ENCODE peak calls at places on chromosomes 5 and 9, in four cellular contexts. T, A, J and V are unnamed samples.

GRCh38 chr5:132258102-132259060 is 885 bp downstream of the PDLIM4 start:
- DNase-seq in T (peak; percentile 14), A (no peak), J (no peak), V (no peak)

GRCh38 chr9:123537809-123538208 is 181.8 kb downstream of the CRB2 start:
- DNase-seq in T (no peak), A (no peak), J (no peak), V (no peak)

GRCh38 chr5:178532236-178532635 is 58.0 kb downstream of the COL23A1 start:
- DNase-seq in T (no peak), A (no peak), J (no peak), V (no peak)

GRCh38 chr5:1960595-1961303 is 78.0 kb upstream of the IRX4 start:
- DNase-seq in T (no peak), A (no peak), J (no peak), V (no peak)

GRCh38 chr5:58383459-58383858 is 76.4 kb downstream of the PLK2 start:
- DNase-seq in T (no peak), A (no peak), J (no peak), V (no peak)

GRCh38 chr9:133641861-133642595 is 5.9 kb downstream of the DBH start:
- DNase-seq in T (no peak), A (no peak), J (no peak), V (no peak)

GRCh38 chr5:140648132-140648432 is 453 bp downstream of the IK start:
- DNase-seq in T (no peak), A (no peak), J (no peak), V (no peak)

GRCh38 chr5:122972877-122973276 is 63.6 kb downstream of the PPIC start:
- DNase-seq in T (peak; percentile 39), A (no peak), J (no peak), V (no peak)

GRCh38 chr5:113682497-113683136 is 169.1 kb downstream of the YTHDC2 start:
- DNase-seq in T (peak; percentile 12), A (no peak), J (peak; percentile 40), V (no peak)

DNA sequence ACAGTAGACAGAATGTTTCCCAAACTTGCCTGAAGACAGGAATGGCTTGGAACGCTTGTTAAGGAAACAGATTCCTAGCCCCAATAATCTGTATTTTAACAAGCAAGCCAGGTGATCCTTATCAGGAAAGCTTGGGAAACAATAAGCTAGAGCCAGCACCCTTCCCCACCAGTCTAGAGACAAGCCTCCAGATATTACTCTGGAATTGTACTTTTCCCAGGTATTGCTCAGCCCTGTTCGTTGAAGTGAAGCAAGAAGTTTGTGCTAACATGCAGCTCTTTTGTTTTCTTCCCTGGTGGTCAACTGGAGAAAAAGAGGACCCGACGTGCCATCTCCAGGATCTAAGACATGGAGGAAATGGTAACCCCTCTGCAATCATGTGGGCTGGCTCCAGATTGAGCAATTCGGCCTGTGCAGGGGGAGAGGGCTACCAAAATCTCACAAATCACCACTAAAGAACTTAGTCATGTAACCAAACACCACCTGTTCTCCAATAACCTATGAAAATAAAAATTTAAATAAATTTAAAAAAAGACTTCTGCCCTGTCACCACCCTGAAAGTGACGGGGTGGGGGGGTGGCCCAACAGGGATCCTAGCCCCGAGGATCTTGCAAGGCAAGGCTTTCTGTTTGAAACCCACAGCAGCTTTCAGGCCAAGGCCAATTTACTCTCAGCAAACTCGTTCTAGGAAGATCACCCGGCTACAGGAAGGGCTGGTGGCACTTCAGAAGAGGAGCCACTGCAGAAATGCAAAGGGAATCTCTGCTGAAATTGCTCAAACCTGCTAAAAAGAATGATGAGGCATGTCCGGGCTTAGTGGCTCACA is 48.6 kb downstream of the SHB start:
- DNase-seq in T (no peak), A (no peak), J (no peak), V (no peak)
- H3K4me1 ChIP-seq in T (peaks cover 94% of the 10 kb centered on the region), A (peaks cover 89% of the 10 kb centered on the region), J (peaks cover 81% of the 10 kb centered on the region), V (peaks cover 100% of the 10 kb centered on the region)

GRCh38 chr5:64690417-64691151 is at the start of gene SHISAL2B:
- DNase-seq in T (no peak), A (no peak), J (peak; percentile 78), V (no peak)
- H3K4me3 ChIP-seq in T (peak within 1 kb of the TSS; percentile 64), A (peak within 1 kb of the TSS; percentile 29), J (peak within 1 kb of the TSS; percentile 68), V (peak within 1 kb of the TSS; percentile 49)

GRCh38 chr5:31728039-31728438 is 89.1 kb downstream of the PDZD2 start:
- DNase-seq in T (no peak), A (no peak), J (no peak), V (no peak)

GRCh38 chr5:31731016-31731415 is 92.1 kb downstream of the PDZD2 start:
- DNase-seq in T (no peak), A (no peak), J (no peak), V (no peak)

GRCh38 chr5:31731710-31732301 is 92.9 kb downstream of the PDZD2 start:
- DNase-seq in T (no peak), A (no peak), J (no peak), V (no peak)

GRCh38 chr5:31726952-31727351 is 88.0 kb downstream of the PDZD2 start:
- DNase-seq in T (no peak), A (no peak), J (no peak), V (no peak)

GRCh38 chr5:31730139-31730538 is 91.2 kb downstream of the PDZD2 start:
- DNase-seq in T (no peak), A (no peak), J (no peak), V (no peak)
- H3K27ac ChIP-seq in T (no peak overlapping the region), A (no peak overlapping the region), J (no peak overlapping the region), V (peak overlapping the region; percentile 47)

DNA sequence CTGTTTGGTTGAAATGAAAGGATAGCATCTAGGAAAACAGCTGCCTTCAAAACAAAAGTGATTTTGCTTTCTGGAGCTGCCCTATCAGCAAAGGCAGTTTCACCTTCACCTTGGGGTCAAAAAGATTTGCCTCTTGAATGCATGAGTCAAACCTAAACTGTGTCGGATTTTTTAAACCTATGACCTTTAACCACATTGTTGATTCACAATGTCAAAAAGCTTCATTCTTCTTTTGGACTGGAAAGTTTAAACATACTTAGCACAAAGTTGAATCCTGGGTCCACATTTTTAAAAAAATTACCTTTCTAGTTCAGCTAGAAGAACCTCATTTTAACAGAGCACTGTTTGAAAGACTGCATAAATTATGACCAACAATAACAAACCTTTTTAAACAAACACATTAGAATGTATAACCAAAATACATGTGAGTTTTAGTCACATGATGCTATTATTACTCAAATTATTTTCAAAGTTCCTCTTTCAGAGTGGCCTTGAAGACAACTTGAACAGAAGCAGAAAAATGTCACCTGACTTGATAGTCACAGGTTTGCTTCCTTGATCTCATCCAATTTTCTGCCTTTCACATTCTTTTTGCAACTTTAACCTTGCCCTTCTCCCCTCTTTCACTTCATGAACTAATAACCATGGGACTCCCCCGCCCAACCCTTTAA is 109.7 kb upstream of the LHFPL2 start:
- DNase-seq in T (no peak), A (no peak), J (no peak), V (no peak)
- H3K4me1 ChIP-seq in T (peaks cover 24% of the 10 kb centered on the region), A (peaks cover 6% of the 10 kb centered on the region), J (no peaks in the 10 kb centered on the region), V (no peaks in the 10 kb centered on the region)

DNA sequence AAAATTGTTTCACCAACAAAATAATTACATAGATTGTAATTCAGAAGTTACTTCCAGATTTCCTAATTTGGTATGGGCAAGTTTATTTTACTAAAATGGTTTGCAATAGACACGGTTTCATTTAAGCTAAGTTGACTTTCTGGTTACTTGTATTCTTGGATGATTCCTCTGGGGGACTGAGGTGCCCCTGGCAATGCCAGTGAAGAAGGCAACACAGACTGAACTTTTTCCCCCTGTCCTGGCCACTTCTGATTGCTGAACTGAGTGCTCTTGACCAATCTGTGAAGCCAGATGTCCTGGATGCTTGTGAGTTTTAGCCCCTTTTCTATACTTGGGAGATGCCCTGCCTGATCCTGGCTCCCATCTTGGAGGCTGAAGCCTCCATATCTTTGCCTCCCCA is 66.3 kb upstream of the FANCC start:
- DNase-seq in T (no peak), A (no peak), J (no peak), V (no peak)
- H3K4me3 ChIP-seq in T (no peak overlapping the region), A (no peak overlapping the region), J (no peak overlapping the region), V (no peak overlapping the region)

DNA sequence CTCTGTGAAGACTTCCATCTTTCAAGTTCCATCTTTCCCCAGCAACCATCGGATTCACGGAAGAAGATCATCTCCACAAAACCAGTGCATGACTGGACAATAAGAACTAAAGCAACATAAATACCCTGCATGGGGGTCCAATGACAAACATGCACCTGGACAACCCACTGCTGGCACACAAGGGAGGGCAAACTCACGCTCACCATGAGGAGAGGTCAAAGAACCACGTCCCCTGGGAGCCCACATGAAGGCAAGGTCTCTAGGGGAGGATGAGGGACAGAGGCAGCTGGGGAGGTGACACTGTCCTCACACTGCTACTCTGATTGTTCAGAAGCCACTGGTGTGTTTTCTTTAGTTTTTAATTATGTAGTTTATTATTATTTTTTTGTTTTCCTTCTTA is 190.8 kb downstream of the MED10 start:
- DNase-seq in T (no peak), A (no peak), J (no peak), V (no peak)
- H3K27ac ChIP-seq in T (no peak overlapping the region), A (no peak overlapping the region), J (no peak overlapping the region), V (no peak overlapping the region)